ENCODE peak calls at places on chromosome 14, in four cellular contexts. A is kidney; E is NAMALWA; J is activated CD4-positive, CD25-positive, alpha-beta regulatory T cell. V is an unnamed sample.

GRCh38 chr14:26104686-26105085 is 493.1 kb downstream of the NOVA1 start:
- DNase-seq in A (no peak), E (no peak), J (no peak), V (no peak)

GRCh38 chr14:59583755-59584154 is 7.1 kb upstream of the CCDC175 start:
- DNase-seq in A (no peak), E (no peak), J (no peak), V (no peak)

GRCh38 chr14:71668186-71668912 is 263.9 kb upstream of the RGS6 start:
- DNase-seq in A (no peak), E (no peak), J (no peak), V (no peak)

GRCh38 chr14:100100032-100100405 is 34.8 kb downstream of the EVL start:
- DNase-seq in A (peak; percentile 7), E (no peak), J (no peak), V (no peak)

GRCh38 chr14:72603639-72604038 is 290.3 kb downstream of the DPF3 start:
- DNase-seq in A (no peak), E (no peak), J (no peak), V (no peak)

GRCh38 chr14:32077081-32078029 is at the start of gene ARHGAP5:
- DNase-seq in A (no peak), E (peak; percentile 59), J (peak; percentile 66), V (no peak)

GRCh38 chr14:73764881-73765280 is 50.7 kb upstream of the PNMA1 start:
- DNase-seq in A (peak; percentile 85), E (no peak), J (no peak), V (no peak)

GRCh38 chr14:94581127-94581999 is at the start of gene SERPINA5:
- DNase-seq in A (peak; percentile 94), E (no peak), J (no peak), V (no peak)

GRCh38 chr14:31312934-31313333 is 105.3 kb upstream of the HECTD1 start:
- DNase-seq in A (no peak), E (no peak), J (no peak), V (no peak)

GRCh38 chr14:31137214-31137889 is 70.2 kb downstream of the HECTD1 start:
- DNase-seq in A (no peak), E (no peak), J (no peak), V (no peak)

GRCh38 chr14:105532735-105533141 is 6.4 kb downstream of the TMEM121 start:
- DNase-seq in A (no peak), E (peak; percentile 71), J (no peak), V (no peak)

GRCh38 chr14:20610002-20610765 is 19.0 kb upstream of the RNASE12 start:
- DNase-seq in A (peak; percentile 88), E (peak; percentile 84), J (peak; percentile 27), V (no peak)

GRCh38 chr14:101191086-101191881 is 287.8 kb upstream of the RTL1 start:
- DNase-seq in A (peak; percentile 27), E (no peak), J (no peak), V (no peak)

GRCh38 chr14:53391631-53392030 is 238.5 kb upstream of the DDHD1 start:
- DNase-seq in A (no peak), E (no peak), J (no peak), V (no peak)

GRCh38 chr14:66117600-66117999 is 368.6 kb upstream of the CCDC196 start:
- DNase-seq in A (no peak), E (no peak), J (no peak), V (no peak)

GRCh38 chr14:92863281-92863680 is 59.7 kb upstream of the CHGA start:
- DNase-seq in A (no peak), E (peak; percentile 35), J (no peak), V (no peak)

GRCh38 chr14:28661171-28661772 is 105.3 kb upstream of the FOXG1 start:
- DNase-seq in A (no peak), E (no peak), J (no peak), V (no peak)

GRCh38 chr14:23005861-23006534 is 3.9 kb downstream of the C14orf93 start:
- DNase-seq in A (no peak), E (no peak), J (no peak), V (no peak)

GRCh38 chr14:33704486-33704885 is 246.4 kb downstream of the EGLN3 start:
- DNase-seq in A (no peak), E (no peak), J (no peak), V (no peak)

GRCh38 chr14:81363746-81364400 is 36.3 kb downstream of the STON2 start:
- DNase-seq in A (no peak), E (peak; percentile 74), J (no peak), V (no peak)

GRCh38 chr14:55351111-55351510 is 60.5 kb downstream of the ATG14 start:
- DNase-seq in A (no peak), E (no peak), J (no peak), V (no peak)

GRCh38 chr14:61603736-61604135 is 91.6 kb upstream of the HIF1A start:
- DNase-seq in A (no peak), E (no peak), J (no peak), V (no peak)

GRCh38 chr14:88452231-88452630 is 66.8 kb downstream of the SPATA7 start:
- DNase-seq in A (no peak), E (peak; percentile 14), J (no peak), V (no peak)

GRCh38 chr14:54643696-54644176 is 76.8 kb downstream of the SAMD4A start:
- DNase-seq in A (no peak), E (no peak), J (no peak), V (no peak)

GRCh38 chr14:90756755-90757345 is 59.4 kb downstream of the TTC7B start:
- DNase-seq in A (no peak), E (peak; percentile 22), J (no peak), V (no peak)

GRCh38 chr14:48035836-48036235 is 360.4 kb upstream of the MDGA2 start:
- DNase-seq in A (peak; percentile 50), E (no peak), J (no peak), V (no peak)

GRCh38 chr14:85529803-85530574 is at the start of gene FLRT2:
- DNase-seq in A (peak; percentile 81), E (no peak), J (no peak), V (no peak)

GRCh38 chr14:76828339-76829015 is 2.3 kb downstream of the LRRC74A start:
- DNase-seq in A (no peak), E (no peak), J (no peak), V (no peak)

GRCh38 chr14:24231263-24232120 is 675 bp downstream of the NEDD8 start:
- DNase-seq in A (no peak), E (peak; percentile 47), J (no peak), V (no peak)

GRCh38 chr14:104292084-104292970 is 153.9 kb downstream of the KIF26A start:
- DNase-seq in A (peak; percentile 39), E (no peak), J (no peak), V (no peak)

GRCh38 chr14:31154956-31155355 is 52.6 kb downstream of the HECTD1 start:
- DNase-seq in A (no peak), E (no peak), J (no peak), V (no peak)

GRCh38 chr14:100830681-100831080 is 4.8 kb downstream of the MEG3 start:
- DNase-seq in A (no peak), E (no peak), J (no peak), V (no peak)

GRCh38 chr14:27845241-27845850 is 921.2 kb upstream of the FOXG1 start:
- DNase-seq in A (peak; percentile 63), E (no peak), J (no peak), V (no peak)

GRCh38 chr14:66476964-66477363 is 9.2 kb upstream of the CCDC196 start:
- DNase-seq in A (no peak), E (no peak), J (no peak), V (no peak)

V was measured in BJ.